ENCODE peak calls at places on chromosomes 13 and 19, in four cellular contexts. P is stimulated activated CD4-positive, alpha-beta T cell treated with anti-CD3 and anti-CD28 coated beads, TNF-alpha, amount 100 ng/mL, for 1 hour; L is GDM1; Y is EH. Q is an unnamed sample.
A peak's percentile ranks its signal among the peaks of the same experiment; 100 is the strongest.

GRCh38 chr13:113862766-113863510 is 938 bp downstream of the GAS6 start:
- DNase-seq in P (no peak), L (no peak), Y (peak; percentile 55), Q (peak; percentile 93)

GRCh38 chr19:13115936-13116281 is 631 bp downstream of the TRMT1 start:
- DNase-seq in P (no peak), L (no peak), Y (no peak), Q (no peak)

GRCh38 chr13:94598281-94598680 is 2.3 kb upstream of the TGDS start:
- DNase-seq in P (no peak), L (no peak), Y (peak; percentile 21), Q (no peak)

GRCh38 chr13:78540424-78540823 is 62.9 kb downstream of the POU4F1 start:
- DNase-seq in P (no peak), L (no peak), Y (no peak), Q (no peak)

GRCh38 chr19:1163934-1164683 is 10.0 kb downstream of the SBNO2 start:
- DNase-seq in P (no peak), L (no peak), Y (no peak), Q (no peak)

GRCh38 chr13:98225036-98225940 is 48.2 kb upstream of the RNF113B start:
- DNase-seq in P (no peak), L (no peak), Y (no peak), Q (no peak)

GRCh38 chr13:33678906-33679657 is 138.9 kb upstream of the RFC3 start:
- DNase-seq in P (peak; percentile 5), L (no peak), Y (no peak), Q (no peak)

GRCh38 chr19:48746738-48747575 is at the start of gene IZUMO1:
- DNase-seq in P (no peak), L (no peak), Y (peak; percentile 93), Q (peak; percentile 99)

GRCh38 chr19:28701491-28701890 is 511.5 kb downstream of the UQCRFS1 start:
- DNase-seq in P (no peak), L (no peak), Y (peak; percentile 80), Q (no peak)

GRCh38 chr19:56942749-56943148 is 102.2 kb upstream of the PEG3 start:
- DNase-seq in P (no peak), L (no peak), Y (no peak), Q (no peak)

GRCh38 chr19:10403137-10404021 is at the start of gene CDC37:
- DNase-seq in P (peak; percentile 94), L (peak; percentile 92), Y (peak; percentile 96), Q (peak; percentile 100)

GRCh38 chr19:54209748-54210494 is 9.3 kb downstream of the RPS9 start:
- DNase-seq in P (no peak), L (peak; percentile 72), Y (peak; percentile 98), Q (peak; percentile 99)

GRCh38 chr13:111029957-111030609 is 85.0 kb upstream of the ARHGEF7 start:
- DNase-seq in P (no peak), L (no peak), Y (no peak), Q (no peak)

GRCh38 chr13:94595006-94595942 is 678 bp downstream of the TGDS start:
- DNase-seq in P (no peak), L (no peak), Y (peak; percentile 38), Q (peak; percentile 55)

GRCh38 chr19:29365836-29366417 is 153.0 kb upstream of the UQCRFS1 start:
- DNase-seq in P (no peak), L (no peak), Y (no peak), Q (no peak)

GRCh38 chr19:14763497-14764145 is 14.7 kb downstream of the ADGRE2 start:
- DNase-seq in P (no peak), L (no peak), Y (no peak), Q (no peak)

GRCh38 chr19:17806945-17807344 is 12.0 kb downstream of the B3GNT3 start:
- DNase-seq in P (no peak), L (no peak), Y (no peak), Q (peak; percentile 71)

GRCh38 chr19:37763488-37763887 is 15.9 kb downstream of the ZNF573 start:
- DNase-seq in P (no peak), L (no peak), Y (peak; percentile 16), Q (peak; percentile 69)

GRCh38 chr13:106098778-106099177 is 436.7 kb downstream of the EFNB2 start:
- DNase-seq in P (no peak), L (no peak), Y (no peak), Q (no peak)

Q was measured in osteoblast.